ENCODE peak calls at places on chromosome 9, in five cellular contexts. K is heart left ventricle, A is ascending aorta, O is Peyer's patch, W is fibroblast of villous mesenchyme. B is an unnamed sample.

GRCh38 chr9:133002147-133003070 is 23.9 kb downstream of the GFI1B start:
- DNase-seq in K (no peak), A (no peak), O (no peak), W (no peak), B (no peak)

GRCh38 chr9:107999011-107999410 is 509.4 kb upstream of the KLF4 start:
- DNase-seq in K (no peak), A (no peak), O (no peak), W (no peak), B (no peak)

GRCh38 chr9:71509054-71509453 is 259.3 kb downstream of the CEMIP2 start:
- DNase-seq in K (no peak), A (no peak), O (no peak), W (no peak), B (peak; percentile 35)

GRCh38 chr9:104906441-104907277 is 21.3 kb downstream of the ABCA1 start:
- DNase-seq in K (no peak), A (no peak), O (no peak), W (peak; percentile 62), B (peak; percentile 85)

GRCh38 chr9:122389799-122390481 is 19.1 kb downstream of the PTGS1 start:
- DNase-seq in K (no peak), A (no peak), O (peak; percentile 52), W (no peak), B (no peak)

GRCh38 chr9:19229725-19230355 is 653 bp upstream of the DENND4C start:
- DNase-seq in K (no peak), A (no peak), O (peak; percentile 91), W (peak; percentile 53), B (peak; percentile 45)

GRCh38 chr9:15982182-15982581 is 429.3 kb downstream of the CCDC171 start:
- DNase-seq in K (no peak), A (no peak), O (no peak), W (peak; percentile 28), B (no peak)

GRCh38 chr9:123128591-123128990 is 95.1 kb downstream of the GPR21 start:
- DNase-seq in K (no peak), A (no peak), O (no peak), W (no peak), B (no peak)

GRCh38 chr9:6634441-6634840 is 11.1 kb downstream of the GLDC start:
- DNase-seq in K (no peak), A (no peak), O (no peak), W (no peak), B (no peak)

GRCh38 chr9:74681901-74682300 is 184.8 kb downstream of the RORB start:
- DNase-seq in K (no peak), A (no peak), O (no peak), W (no peak), B (no peak)

GRCh38 chr9:133359420-133360175 is 3.2 kb downstream of the SURF2 start:
- DNase-seq in K (no peak), A (no peak), O (no peak), W (no peak), B (no peak)

GRCh38 chr9:95937131-95937530 is 61.6 kb downstream of the ERCC6L2 start:
- DNase-seq in K (no peak), A (no peak), O (no peak), W (no peak), B (no peak)

GRCh38 chr9:15280647-15281046 is 26.4 kb downstream of the TTC39B start:
- DNase-seq in K (no peak), A (no peak), O (no peak), W (no peak), B (no peak)

DNA sequence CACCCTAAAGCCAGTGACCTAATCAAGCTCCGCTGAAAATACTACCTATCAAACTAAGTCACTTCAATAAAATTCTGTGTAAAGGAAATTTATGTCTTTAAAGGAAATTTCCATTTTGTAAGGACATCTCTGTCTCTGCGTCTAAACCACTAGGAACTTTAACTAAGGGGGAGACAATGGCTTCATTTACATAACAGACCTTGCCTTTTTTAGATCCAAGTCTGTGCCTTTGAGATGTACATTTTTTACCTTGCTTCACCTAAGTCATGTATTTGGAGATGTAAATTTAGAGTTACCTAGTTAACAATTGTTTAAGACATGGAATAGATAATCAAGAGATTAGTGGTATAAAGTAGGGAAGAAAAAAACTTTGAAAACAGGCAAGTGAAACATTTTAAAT is 10.2 kb upstream of the GLT6D1 start:
- DNase-seq in K (no peak), A (no peak), O (no peak), W (no peak), B (no peak)
- H3K4me3 ChIP-seq in K (no peak overlapping the region), A (no peak overlapping the region), O (no peak overlapping the region), W (no peak overlapping the region), B (no peak overlapping the region)

GRCh38 chr9:306907-307306 is 92.2 kb downstream of the DOCK8 start:
- DNase-seq in K (no peak), A (no peak), O (peak; percentile 61), W (peak; percentile 1), B (no peak)
- TF ChIP-seq CTCF in K (no peak), A (peak; percentile 12), O (peak; percentile 41), W (no peak), B (no peak)

GRCh38 chr9:136985027-136985602 is 2.3 kb downstream of the LCNL1 start:
- DNase-seq in K (no peak), A (no peak), O (no peak), W (no peak), B (no peak)
- H3K4me3 ChIP-seq in K (no peak overlapping the region), A (no peak overlapping the region), O (no peak overlapping the region), W (no peak overlapping the region), B (no peak overlapping the region)

DNA sequence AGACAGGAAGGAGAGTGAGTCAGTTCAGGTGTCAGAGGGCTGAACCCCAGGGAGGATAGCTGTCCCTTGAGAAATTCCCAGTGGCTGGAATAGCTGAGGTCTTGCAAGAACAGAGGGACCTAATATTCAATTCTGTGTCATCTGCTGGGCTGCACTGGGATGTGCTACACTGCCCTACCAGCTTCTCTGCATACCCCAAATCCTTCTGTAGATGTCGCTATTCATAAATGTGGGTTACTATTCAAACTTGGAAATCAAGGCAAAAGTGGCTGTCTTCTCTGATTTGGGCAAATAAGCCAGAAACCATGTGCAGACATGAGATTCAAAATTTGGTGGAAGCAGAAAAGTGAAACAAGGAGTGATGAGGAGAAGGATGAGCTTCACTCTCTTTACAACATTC is 16.3 kb downstream of the TNFSF8 start:
- DNase-seq in K (no peak), A (no peak), O (no peak), W (peak; percentile 26), B (peak; percentile 42)
- TF ChIP-seq CTCF in K (no peak), A (no peak), O (peak; percentile 2), W (peak; percentile 49), B (peak; percentile 56)

GRCh38 chr9:128094166-128094949 is 26.3 kb downstream of the SLC25A25 start:
- DNase-seq in K (peak; percentile 94), A (peak; percentile 87), O (peak; percentile 93), W (peak; percentile 98), B (peak; percentile 99)
- H3K4me3 ChIP-seq in K (peak overlapping the region; percentile 32), A (peak overlapping the region; percentile 35), O (no peak overlapping the region), W (peak overlapping the region; percentile 46), B (peak overlapping the region; percentile 22)

DNA sequence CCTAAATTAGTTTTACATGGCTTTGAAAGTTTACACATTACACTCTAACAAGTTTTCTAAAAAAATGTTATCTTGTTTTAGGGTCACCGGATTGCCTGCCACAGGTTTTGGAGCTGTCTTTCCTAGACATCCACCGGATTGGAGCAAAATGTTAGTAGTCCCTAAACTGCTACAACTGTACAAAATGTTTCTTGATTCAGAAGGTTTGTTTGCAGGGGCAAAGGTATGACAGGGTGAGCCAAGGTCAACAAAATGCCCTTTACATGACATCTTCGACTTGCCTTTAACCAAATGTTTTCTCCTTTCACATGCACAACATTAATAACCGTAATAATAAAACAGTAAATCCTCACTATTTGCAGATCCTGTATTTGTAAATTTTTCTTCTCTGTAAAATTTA is 37.2 kb downstream of the CFAP95 start:
- DNase-seq in K (no peak), A (no peak), O (no peak), W (no peak), B (no peak)
- TF ChIP-seq CTCF in K (no peak), A (no peak), O (no peak), W (no peak), B (no peak)